ENCODE peak calls at places on chromosomes 16 and 17, in six cellular contexts. D is left ventricle myocardium inferior, C is foreskin fibroblast, X is cardiac muscle cell, V is A549, S is pancreas. Y is an unnamed sample.

GRCh38 chr16:17470871-17471744 is at the start of gene XYLT1:
- DNase-seq in D (peak; percentile 51), C (peak; percentile 98), X (peak; percentile 76), V (no peak), S (peak; percentile 61), Y (peak; percentile 89)

GRCh38 chr17:57834146-57834741 is 15.6 kb downstream of the MRPS23 start:
- DNase-seq in D (peak; percentile 64), C (peak; percentile 50), X (no peak), V (no peak), S (peak; percentile 69), Y (peak; percentile 46)

GRCh38 chr16:23482778-23483177 is 27.5 kb downstream of the GGA2 start:
- DNase-seq in D (no peak), C (no peak), X (no peak), V (no peak), S (no peak), Y (no peak)

GRCh38 chr16:15607700-15608396 is 35.1 kb downstream of the MARF1 start:
- DNase-seq in D (peak; percentile 66), C (peak; percentile 43), X (peak; percentile 65), V (no peak), S (no peak), Y (peak; percentile 77)

GRCh38 chr17:10200645-10201044 is 2.2 kb upstream of the GAS7 start:
- DNase-seq in D (no peak), C (no peak), X (no peak), V (no peak), S (no peak), Y (no peak)

GRCh38 chr17:7515912-7516610 is 31.9 kb downstream of the POLR2A start:
- DNase-seq in D (no peak), C (no peak), X (peak; percentile 38), V (peak; percentile 33), S (no peak), Y (no peak)

GRCh38 chr17:44529864-44530263 is 26.7 kb upstream of the GPATCH8 start:
- DNase-seq in D (no peak), C (no peak), X (no peak), V (peak; percentile 40), S (no peak), Y (no peak)

GRCh38 chr17:32497431-32498205 is 10.8 kb downstream of the CDK5R1 start:
- DNase-seq in D (no peak), C (no peak), X (no peak), V (peak; percentile 41), S (no peak), Y (peak; percentile 29)

GRCh38 chr16:7086842-7087616 is 245.6 kb upstream of the RBFOX1 start:
- DNase-seq in D (peak; percentile 33), C (no peak), X (no peak), V (peak; percentile 21), S (no peak), Y (no peak)

DNA sequence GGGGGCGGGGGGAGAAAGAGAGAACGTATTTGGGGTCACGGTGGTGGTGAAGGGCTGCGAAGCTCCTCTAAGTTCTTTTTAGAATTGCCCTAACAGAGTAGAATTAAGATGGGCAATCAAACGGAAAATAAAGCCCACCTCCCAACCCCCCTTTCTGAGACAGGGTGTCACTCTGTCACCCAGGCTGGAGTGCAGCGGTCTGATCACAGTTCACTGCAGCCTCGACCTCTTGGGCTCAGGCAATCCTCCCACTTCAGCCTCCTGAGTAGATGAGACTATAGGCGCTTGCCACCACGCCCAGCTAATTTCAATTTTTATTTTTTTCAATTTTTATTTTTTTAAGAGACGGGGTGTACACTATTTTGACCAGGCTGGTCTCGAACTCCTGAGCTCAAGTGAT is 710 bp upstream of the CAVIN1 start:
- DNase-seq in D (no peak), C (no peak), X (no peak), V (no peak), S (no peak), Y (no peak)
- H3K4me3 ChIP-seq in D (peak overlapping the region; percentile 99), C (peak overlapping the region; percentile 54), X (peak overlapping the region; percentile 52), V (peak overlapping the region; percentile 93), S (no peak overlapping the region), Y (peak overlapping the region; percentile 99)

DNA sequence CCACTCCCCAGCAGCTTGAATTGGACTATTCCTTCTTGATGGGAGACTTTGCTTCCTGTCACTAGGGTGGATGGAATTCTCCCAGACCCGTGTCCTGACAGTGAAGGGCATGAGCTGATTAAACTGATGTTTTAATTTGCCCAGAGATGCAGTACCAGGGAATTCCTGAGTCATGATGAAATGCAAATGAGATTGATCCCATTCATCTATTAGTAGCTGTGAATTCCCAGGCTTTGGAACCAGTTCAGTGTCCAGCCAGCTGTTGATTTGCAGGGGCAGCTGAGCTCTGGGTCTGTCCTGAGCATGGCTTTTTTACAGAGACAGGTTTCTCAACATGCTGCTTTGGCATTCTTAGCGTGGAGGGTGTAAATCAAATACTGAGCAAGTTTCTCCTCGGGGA is 157.9 kb downstream of the PITPNC1 start:
- DNase-seq in D (no peak), C (no peak), X (no peak), V (no peak), S (no peak), Y (no peak)
- TF ChIP-seq CTCF in D (no peak), C (no peak), X (no peak), V (no peak), S (no peak), Y (no peak)

DNA sequence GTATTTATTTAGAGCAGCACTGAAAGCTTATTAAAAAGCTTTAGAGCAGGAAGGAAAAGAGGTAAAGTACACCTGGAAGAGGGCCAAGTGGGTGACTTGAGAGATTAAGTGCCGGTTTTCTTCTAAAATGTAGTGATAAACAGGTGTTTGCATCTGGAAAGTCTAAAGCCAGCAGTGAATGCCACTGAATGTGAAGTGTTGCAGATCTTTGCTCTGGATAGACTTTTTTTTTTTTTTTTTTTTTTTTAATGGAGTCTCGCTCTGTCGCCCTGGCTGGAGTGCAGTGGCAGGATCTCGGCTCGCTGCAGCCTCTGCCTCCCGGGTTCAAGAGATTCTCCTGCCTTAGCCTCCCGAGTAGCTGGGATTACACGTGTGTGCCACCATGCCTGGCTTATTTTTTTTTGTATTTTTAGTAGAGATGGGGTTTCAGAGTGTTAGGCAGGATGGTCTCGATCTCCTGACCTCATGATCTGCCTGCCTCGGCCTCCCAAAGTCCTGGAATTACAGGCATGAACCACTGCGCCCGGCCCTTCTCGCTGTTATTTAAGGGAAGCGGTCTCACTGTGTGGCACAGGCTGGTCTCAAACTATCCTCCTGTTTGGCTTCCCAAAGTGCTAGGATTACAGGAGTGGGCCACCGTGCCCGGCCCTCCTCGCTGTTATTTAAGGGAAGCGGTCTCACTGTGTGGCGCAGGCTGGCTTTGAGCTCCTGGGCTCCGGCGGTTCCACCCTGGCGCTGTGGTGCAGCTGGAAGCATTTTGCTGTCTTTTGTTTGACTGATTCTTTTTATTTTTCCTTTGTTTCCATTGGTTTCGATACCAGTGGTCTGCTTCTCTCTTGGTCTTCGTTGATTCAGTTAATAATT is 40.5 kb downstream of the FOXK2 start:
- DNase-seq in D (no peak), C (no peak), X (no peak), V (no peak), S (no peak), Y (no peak)
- H3K4me3 ChIP-seq in D (no peak overlapping the region), C (no peak overlapping the region), X (no peak overlapping the region), V (no peak overlapping the region), S (no peak overlapping the region), Y (no peak overlapping the region)

GRCh38 chr16:3182608-3183444 is 5.2 kb upstream of the OR1F1 start:
- DNase-seq in D (no peak), C (no peak), X (peak; percentile 57), V (peak; percentile 88), S (peak; percentile 30), Y (peak; percentile 39)
- TF ChIP-seq CTCF in D (peak; percentile 40), C (peak; percentile 24), X (peak; percentile 44), V (no peak), S (no peak), Y (peak; percentile 45)

DNA sequence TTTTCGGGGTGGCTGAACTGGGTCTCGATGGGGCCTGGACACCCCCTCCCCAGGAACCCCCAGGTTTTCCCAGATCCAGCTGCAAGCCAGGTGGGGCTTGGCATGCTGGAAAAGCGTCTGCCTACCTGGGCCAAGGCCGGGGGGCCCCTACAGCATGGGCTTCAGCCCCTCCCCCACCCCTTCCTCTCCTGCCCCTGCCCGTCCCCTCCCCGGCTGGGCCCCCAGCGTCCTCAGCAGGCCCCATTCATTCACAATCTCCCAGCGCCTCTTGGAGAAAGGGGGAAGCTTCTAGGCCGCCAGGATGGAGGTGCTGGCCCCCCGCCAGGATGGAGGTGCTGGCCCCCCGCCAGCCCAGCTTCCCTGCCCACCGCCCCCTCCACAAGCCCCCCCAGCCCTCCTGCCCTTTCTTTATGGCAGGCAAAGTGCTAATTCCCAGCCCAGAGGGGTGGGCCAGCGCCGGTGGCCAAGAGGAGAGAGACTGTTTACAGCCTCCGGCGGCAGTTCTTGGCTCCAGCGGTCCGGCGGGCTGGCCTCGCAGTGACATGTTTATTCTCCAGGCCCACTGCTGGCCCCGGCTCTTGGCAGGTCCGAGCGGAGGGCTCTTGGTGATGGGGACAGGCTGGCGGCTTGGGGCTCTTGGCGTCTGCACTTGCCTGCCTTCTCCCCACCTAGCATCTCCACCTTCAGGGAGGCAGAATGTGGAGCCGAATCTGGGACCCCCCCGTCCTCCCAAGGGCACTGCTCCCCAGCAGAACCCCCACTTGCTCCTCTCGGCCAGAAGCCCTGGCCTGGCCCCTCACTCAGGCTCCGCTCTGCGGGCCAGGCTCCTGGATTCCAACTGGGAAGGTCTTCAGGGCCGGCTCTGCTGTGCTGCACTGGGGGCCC is 94.4 kb upstream of the CIBAR2 start:
- DNase-seq in D (peak; percentile 79), C (no peak), X (peak; percentile 68), V (no peak), S (no peak), Y (no peak)
- H3K4me3 ChIP-seq in D (peak overlapping the region; percentile 32), C (no peak overlapping the region), X (no peak overlapping the region), V (no peak overlapping the region), S (no peak overlapping the region), Y (no peak overlapping the region)

DNA sequence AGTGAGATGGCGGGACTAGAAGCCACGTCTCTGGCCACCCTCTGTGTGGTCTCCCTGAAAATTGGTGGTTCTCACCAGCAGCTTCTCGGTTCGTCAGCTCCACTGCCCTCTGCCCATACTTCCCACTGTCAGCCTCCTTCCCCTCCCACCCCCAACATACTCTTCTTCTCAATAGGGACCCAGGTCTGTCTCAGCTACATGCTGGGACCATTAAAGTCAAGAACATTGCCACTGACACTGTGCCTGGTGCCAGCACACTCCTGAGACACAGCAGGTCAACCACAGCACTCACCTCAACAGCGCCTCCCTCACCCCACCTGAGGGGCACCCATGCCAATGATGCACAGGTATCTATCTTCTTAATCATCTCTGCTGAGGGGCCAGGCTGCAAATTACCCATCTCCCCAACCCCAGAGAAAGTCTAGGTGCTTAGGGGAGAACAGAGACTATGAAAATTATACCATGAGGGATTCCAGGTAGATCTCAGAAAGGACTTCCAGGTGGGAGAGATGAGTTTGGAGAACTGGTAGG is 1.3 kb downstream of the PLXDC1 start:
- DNase-seq in D (no peak), C (no peak), X (no peak), V (no peak), S (no peak), Y (no peak)
- TF ChIP-seq CTCF in D (no peak), C (no peak), X (no peak), V (no peak), S (no peak), Y (no peak)

Y was measured in astrocyte of the spinal cord.